ENCODE peak calls at places on chromosomes 11 and 22, in ten cellular contexts. U, S, Y, F, B, Q, W, V, M and E are unnamed samples.

GRCh38 chr11:32487270-32487669 is 51.9 kb upstream of the WT1 start:
- DNase-seq in U (no peak), S (no peak), Y (no peak), F (no peak), B (no peak), Q (peak; percentile 3), W (no peak), V (no peak), M (no peak), E (no peak)

GRCh38 chr22:23984430-23984829 is 4.5 kb downstream of the GSTT2 start:
- DNase-seq in U (no peak), S (no peak), Y (no peak), F (peak; percentile 53), B (no peak), Q (peak; percentile 68), W (peak; percentile 53), V (no peak), M (no peak), E (no peak)

GRCh38 chr11:5564259-5565019 is 16.1 kb upstream of the OR52H1 start:
- DNase-seq in U (no peak), S (no peak), Y (no peak), F (peak; percentile 19), B (no peak), Q (no peak), W (peak; percentile 57), V (no peak), M (no peak), E (peak; percentile 25)

GRCh38 chr22:26658671-26659478 is 1.5 kb downstream of the MIAT start:
- DNase-seq in U (peak; percentile 53), S (peak; percentile 85), Y (peak; percentile 57), F (peak; percentile 88), B (no peak), Q (peak; percentile 85), W (peak; percentile 96), V (peak; percentile 86), M (no peak), E (no peak)

GRCh38 chr22:27919943-27920755 is 1.1 kb upstream of the PITPNB start:
- DNase-seq in U (no peak), S (no peak), Y (no peak), F (peak; percentile 72), B (peak; percentile 55), Q (no peak), W (peak; percentile 86), V (no peak), M (no peak), E (peak; percentile 18)

GRCh38 chr11:23406131-23406819 is 546.0 kb upstream of the CCDC179 start:
- DNase-seq in U (no peak), S (no peak), Y (no peak), F (no peak), B (no peak), Q (no peak), W (no peak), V (no peak), M (no peak), E (no peak)

GRCh38 chr11:43561832-43562231 is 118.7 kb upstream of the HSD17B12 start:
- DNase-seq in U (no peak), S (no peak), Y (no peak), F (no peak), B (no peak), Q (no peak), W (no peak), V (no peak), M (no peak), E (no peak)

GRCh38 chr11:64858467-64859401 is 14.3 kb upstream of the CDC42BPG start:
- DNase-seq in U (peak; percentile 79), S (no peak), Y (no peak), F (no peak), B (peak; percentile 76), Q (peak; percentile 72), W (no peak), V (no peak), M (no peak), E (no peak)

GRCh38 chr22:35575116-35575748 is 34.6 kb downstream of the RASD2 start:
- DNase-seq in U (no peak), S (no peak), Y (no peak), F (no peak), B (no peak), Q (no peak), W (no peak), V (no peak), M (no peak), E (no peak)

GRCh38 chr11:114774599-114775365 is 96.5 kb downstream of the NXPE2 start:
- DNase-seq in U (peak; percentile 60), S (peak; percentile 50), Y (no peak), F (no peak), B (peak; percentile 46), Q (peak; percentile 42), W (no peak), V (peak; percentile 11), M (no peak), E (no peak)

GRCh38 chr11:34052036-34052607 is 591 bp downstream of the CAPRIN1 start:
- DNase-seq in U (peak; percentile 95), S (peak; percentile 53), Y (peak; percentile 32), F (peak; percentile 76), B (peak; percentile 93), Q (peak; percentile 94), W (peak; percentile 83), V (peak; percentile 57), M (peak; percentile 50), E (peak; percentile 50)

DNA sequence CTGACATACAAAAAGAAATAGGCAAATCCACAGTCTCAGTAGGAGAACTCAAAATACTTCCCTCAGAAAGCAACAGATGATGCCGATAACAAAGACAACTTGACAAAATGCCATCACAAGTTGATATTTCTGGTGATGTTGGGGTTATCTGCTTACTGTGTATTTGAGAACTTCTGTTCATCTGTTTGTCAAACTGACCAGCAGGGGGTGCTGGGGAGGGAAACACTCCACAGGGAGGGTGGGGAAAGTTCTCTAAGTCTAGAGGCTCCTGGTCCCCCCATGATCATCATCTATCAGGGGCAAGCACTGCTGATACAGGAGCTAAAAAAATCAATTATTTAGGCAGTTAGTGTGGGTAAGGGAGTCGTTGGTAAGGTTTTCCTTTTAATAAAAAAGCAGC is 19.2 kb downstream of the GLYATL1 start:
- DNase-seq in U (peak; percentile 25), S (peak; percentile 1), Y (no peak), F (peak; percentile 22), B (peak; percentile 14), Q (peak; percentile 65), W (peak; percentile 13), V (no peak), M (no peak), E (no peak)
- TF ChIP-seq CTCF in U (peak; percentile 44), S (peak; percentile 27), Y (peak; percentile 26), F (peak; percentile 40), B (peak; percentile 52), Q (peak; percentile 62), W (peak; percentile 39), V (peak; percentile 31), M (peak; percentile 55), E (peak; percentile 30)

GRCh38 chr22:46538816-46539163 is 1.4 kb upstream of the CELSR1 start:
- DNase-seq in U (no peak), S (no peak), Y (no peak), F (peak; percentile 55), B (no peak), Q (no peak), W (peak; percentile 61), V (no peak), M (no peak), E (no peak)

GRCh38 chr22:46535876-46536558 is 1.4 kb downstream of the CELSR1 start:
- DNase-seq in U (no peak), S (no peak), Y (no peak), F (no peak), B (no peak), Q (no peak), W (no peak), V (no peak), M (no peak), E (no peak)

GRCh38 chr22:46537946-46538815 is 761 bp upstream of the CELSR1 start:
- DNase-seq in U (no peak), S (no peak), Y (no peak), F (peak; percentile 52), B (no peak), Q (no peak), W (peak; percentile 17), V (no peak), M (no peak), E (no peak)

GRCh38 chr22:46536559-46537220 is 730 bp downstream of the CELSR1 start:
- DNase-seq in U (no peak), S (no peak), Y (no peak), F (no peak), B (no peak), Q (no peak), W (no peak), V (no peak), M (no peak), E (no peak)

GRCh38 chr22:46537221-46537945 is at the start of gene CELSR1:
- DNase-seq in U (no peak), S (no peak), Y (no peak), F (peak; percentile 13), B (no peak), Q (no peak), W (no peak), V (no peak), M (no peak), E (no peak)
- H3K4me3 ChIP-seq in U (no peak within 1 kb of the TSS), S (peak within 1 kb of the TSS; percentile 36), Y (peak within 1 kb of the TSS; percentile 66), F (peak within 1 kb of the TSS; percentile 53), B (peak within 1 kb of the TSS; percentile 49), Q (no peak within 1 kb of the TSS), W (no peak within 1 kb of the TSS), V (peak within 1 kb of the TSS; percentile 31), M (peak within 1 kb of the TSS; percentile 42), E (peak within 1 kb of the TSS; percentile 53)

DNA sequence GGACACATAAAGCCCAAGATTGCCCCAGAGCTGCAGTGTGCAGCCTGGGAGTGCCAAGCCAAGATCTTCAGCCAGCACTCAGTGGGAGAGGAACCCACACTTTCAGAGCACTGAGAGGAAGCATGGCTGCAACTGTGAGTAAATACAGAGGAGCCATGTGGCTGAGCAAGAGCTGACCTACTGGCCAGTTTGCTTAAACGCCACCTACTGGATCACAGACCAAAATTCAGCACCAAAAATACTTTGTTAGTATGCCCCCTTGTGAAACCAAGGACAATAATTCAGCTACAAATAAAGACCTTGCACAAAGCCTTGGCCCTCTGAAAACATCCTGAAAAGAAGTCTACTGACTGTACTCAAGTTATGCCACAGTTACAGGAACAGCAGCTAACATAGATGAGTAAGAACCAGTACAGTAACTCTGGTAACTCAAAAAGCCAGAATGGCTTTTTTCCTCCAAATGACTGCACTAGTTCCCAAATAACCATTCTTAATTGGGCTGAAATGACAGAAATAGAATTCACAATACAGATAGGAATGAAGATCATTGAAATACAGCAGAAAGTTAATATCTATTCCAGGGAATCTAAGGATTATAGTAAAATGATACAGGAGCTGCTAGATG is 10.1 kb upstream of the OR4A15 start:
- DNase-seq in U (no peak), S (no peak), Y (no peak), F (no peak), B (no peak), Q (no peak), W (no peak), V (no peak), M (peak; percentile 19), E (no peak)
- TF ChIP-seq CTCF in U (no peak), S (peak; percentile 53), Y (no peak), F (no peak), B (no peak), Q (no peak), W (no peak), V (no peak), M (peak; percentile 77), E (no peak)

DNA sequence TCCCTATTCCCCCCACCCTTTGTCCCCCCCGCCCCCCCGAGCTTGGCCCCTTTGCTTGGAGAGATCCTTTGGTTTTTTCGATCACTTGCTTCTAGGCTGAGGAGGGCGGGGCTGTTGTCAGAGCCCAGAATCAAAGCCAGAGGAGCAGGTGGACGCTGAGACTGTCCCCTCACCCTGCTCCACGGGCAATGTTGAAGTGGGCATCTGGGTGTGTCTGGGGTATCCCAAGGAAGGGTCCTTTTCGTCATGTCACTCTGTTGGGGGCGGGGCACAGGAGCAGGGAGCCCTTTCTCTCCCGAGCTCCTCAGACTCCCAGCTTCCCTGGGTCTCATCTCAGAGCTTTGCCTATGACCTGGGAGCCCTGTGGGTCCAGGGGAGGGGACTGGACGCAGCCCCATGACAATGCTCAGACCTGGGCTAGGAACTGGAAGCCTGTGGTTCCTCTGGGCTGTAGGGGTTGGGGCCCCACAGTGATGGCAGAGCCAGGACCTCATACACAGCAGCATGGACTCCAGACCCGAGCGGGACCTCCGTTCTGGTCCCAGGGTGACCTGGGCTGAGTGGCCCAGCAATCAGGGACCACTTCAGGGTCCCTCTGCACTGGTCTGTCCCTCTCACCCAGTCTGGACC is 2.9 kb upstream of the APOBEC3A start:
- DNase-seq in U (no peak), S (no peak), Y (no peak), F (no peak), B (no peak), Q (no peak), W (no peak), V (no peak), M (no peak), E (no peak)
- H3K4me3 ChIP-seq in U (no peak overlapping the region), S (no peak overlapping the region), Y (no peak overlapping the region), F (no peak overlapping the region), B (no peak overlapping the region), Q (peak overlapping the region; percentile 67), W (no peak overlapping the region), V (no peak overlapping the region), M (no peak overlapping the region), E (no peak overlapping the region)